ENCODE peak calls at places on chromosomes 2 and 18, in eight cellular contexts. S is suprapubic skin, J is HCT116, X is WERI-Rb-1, W is coronary artery, H is HL-60, D is upper lobe of right lung, T is AG04450. R is an unnamed sample.

GRCh38 chr18:62625019-62625418 is 90.3 kb upstream of the PHLPP1 start:
- DNase-seq in X (no peak), T (no peak), H (no peak), W (no peak), D (no peak), S (no peak), J (no peak), R (no peak)

GRCh38 chr18:27057459-27058302 is 127.4 kb downstream of the CHST9 start:
- DNase-seq in X (no peak), D (no peak), J (no peak), H (no peak), T (no peak), W (no peak), S (no peak), R (no peak)

GRCh38 chr2:854460-854859 is 96.2 kb upstream of the SNTG2 start:
- DNase-seq in T (no peak), X (peak; percentile 78), W (peak; percentile 50), D (no peak), H (no peak), S (no peak), J (peak; percentile 36), R (no peak)

GRCh38 chr2:8515390-8515761 is 166.5 kb upstream of the ID2 start:
- DNase-seq in X (no peak), H (no peak), J (no peak), T (no peak), D (no peak), S (no peak), W (no peak), R (peak; percentile 25)

GRCh38 chr2:186572705-186573104 is 17.2 kb upstream of the ITGAV start:
- DNase-seq in S (no peak), H (no peak), X (no peak), D (no peak), T (no peak), J (no peak), W (no peak), R (no peak)

GRCh38 chr2:20421988-20422678 is 24.7 kb upstream of the RHOB start:
- DNase-seq in X (peak; percentile 6), D (peak; percentile 96), T (peak; percentile 41), J (no peak), S (peak; percentile 96), H (no peak), W (peak; percentile 99), R (no peak)

GRCh38 chr18:62637807-62638687 is 77.3 kb upstream of the PHLPP1 start:
- DNase-seq in T (no peak), J (peak; percentile 44), X (peak; percentile 55), D (no peak), H (peak; percentile 43), S (no peak), W (no peak), R (no peak)

GRCh38 chr18:63808125-63808524 is 32.9 kb downstream of the SERPINB7 start:
- DNase-seq in W (no peak), X (no peak), S (no peak), D (no peak), T (no peak), J (no peak), H (no peak), R (no peak)

GRCh38 chr2:120239488-120240287 is 13.0 kb upstream of the RALB start:
- DNase-seq in W (no peak), H (no peak), J (no peak), D (no peak), S (no peak), X (no peak), T (no peak), R (no peak)

GRCh38 chr18:2979027-2979570 is 33.8 kb downstream of the LPIN2 start:
- DNase-seq in T (peak; percentile 37), X (no peak), D (no peak), W (no peak), H (no peak), S (no peak), J (no peak), R (no peak)

GRCh38 chr2:189592353-189592984 is 11.9 kb upstream of the SLC40A1 start:
- DNase-seq in H (no peak), W (no peak), J (no peak), S (no peak), X (no peak), T (no peak), D (no peak), R (no peak)

GRCh38 chr2:224630659-224631550 is 45.7 kb upstream of the CUL3 start:
- DNase-seq in S (no peak), X (peak; percentile 53), J (no peak), D (no peak), H (no peak), T (no peak), W (no peak), R (no peak)

GRCh38 chr18:79405019-79405780 is 9.5 kb downstream of the NFATC1 start:
- DNase-seq in S (peak; percentile 67), W (no peak), D (peak; percentile 48), H (no peak), T (no peak), J (no peak), X (no peak), R (peak; percentile 53)

GRCh38 chr2:162056796-162057399 is 17.1 kb downstream of the DPP4 start:
- DNase-seq in W (no peak), H (no peak), D (no peak), X (no peak), S (no peak), T (no peak), J (no peak), R (no peak)

GRCh38 chr2:181140414-181140813 is 160.0 kb downstream of the UBE2E3 start:
- DNase-seq in S (peak; percentile 56), T (no peak), X (no peak), J (no peak), D (no peak), W (no peak), H (no peak), R (no peak)

GRCh38 chr18:59454909-59455727 is 96.1 kb upstream of the LMAN1 start:
- DNase-seq in J (no peak), H (no peak), S (no peak), W (no peak), T (no peak), D (no peak), X (peak; percentile 85), R (no peak)

GRCh38 chr18:8943900-8944870 is 158.3 kb upstream of the NDUFV2 start:
- DNase-seq in H (no peak), X (no peak), W (no peak), S (no peak), T (peak; percentile 63), D (no peak), J (no peak), R (no peak)

GRCh38 chr2:150088538-150088937 is 398.9 kb downstream of the RND3 start:
- DNase-seq in T (no peak), J (no peak), H (no peak), D (no peak), X (no peak), W (no peak), S (no peak), R (no peak)

GRCh38 chr2:150090031-150090430 is 397.4 kb downstream of the RND3 start:
- DNase-seq in S (no peak), D (no peak), W (no peak), T (no peak), H (no peak), J (no peak), X (no peak), R (no peak)

GRCh38 chr2:150095361-150095760 is 392.1 kb downstream of the RND3 start:
- DNase-seq in D (no peak), J (no peak), H (no peak), T (no peak), X (no peak), S (no peak), W (no peak), R (no peak)

GRCh38 chr2:150097402-150097801 is 390.1 kb downstream of the RND3 start:
- DNase-seq in T (no peak), W (no peak), D (no peak), J (no peak), X (no peak), S (no peak), H (no peak), R (no peak)

DNA sequence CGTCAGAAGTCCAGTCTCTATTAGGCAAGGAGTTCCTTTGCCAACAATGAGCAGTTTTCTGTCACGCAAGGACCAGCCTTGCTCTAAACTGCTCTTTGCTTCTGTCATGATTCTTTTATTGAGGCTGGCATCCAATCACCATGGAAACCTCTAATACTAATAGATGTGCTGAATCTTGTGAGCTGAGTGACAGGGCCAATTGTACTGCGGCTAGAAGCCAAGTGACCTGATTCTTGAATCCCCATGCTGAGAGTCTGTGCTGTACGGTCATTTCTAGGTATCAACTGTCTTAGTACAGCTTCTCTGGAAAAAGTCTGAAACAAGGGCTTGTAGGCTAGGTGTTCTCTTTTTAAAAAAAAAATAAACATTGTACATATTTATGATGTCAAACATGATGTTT is 395.6 kb downstream of the RND3 start:
- DNase-seq in H (no peak), T (no peak), W (no peak), J (no peak), D (no peak), S (no peak), X (no peak), R (no peak)
- TF ChIP-seq CTCF in H (no peak), T (no peak), W (no peak), J (no peak), D (no peak), S (no peak), X (no peak), R (no peak)

GRCh38 chr2:42457011-42457410 is 36.8 kb downstream of the KCNG3 start:
- DNase-seq in W (no peak), H (no peak), X (no peak), J (no peak), D (no peak), T (no peak), S (no peak), R (no peak)
- TF ChIP-seq CTCF in W (no peak), H (no peak), X (peak; percentile 42), J (peak; percentile 45), D (no peak), T (peak; percentile 13), S (no peak), R (peak; percentile 22)

DNA sequence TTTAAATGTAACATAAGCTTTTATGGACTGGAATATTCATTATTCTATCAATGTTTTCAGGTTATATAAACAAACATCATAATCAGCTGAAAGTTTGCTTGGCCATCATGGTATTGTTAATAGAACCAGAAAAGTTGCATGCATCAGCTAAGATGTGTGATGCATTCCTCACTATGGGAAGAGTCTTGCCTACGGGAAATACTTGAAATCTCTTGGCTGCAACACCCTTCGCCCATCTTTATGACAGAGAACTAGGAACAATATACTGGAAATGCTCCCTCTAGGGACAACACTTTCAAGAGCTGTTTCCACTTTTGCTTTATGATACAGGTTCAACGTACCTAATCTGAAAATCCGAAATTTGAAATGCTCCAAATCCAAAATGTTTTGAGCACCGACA is 1390.8 kb downstream of the DPP10 start:
- DNase-seq in T (no peak), W (no peak), D (no peak), X (no peak), J (no peak), S (no peak), H (no peak), R (no peak)
- TF ChIP-seq CTCF in T (no peak), W (no peak), D (no peak), X (no peak), J (no peak), S (no peak), H (no peak), R (no peak)

DNA sequence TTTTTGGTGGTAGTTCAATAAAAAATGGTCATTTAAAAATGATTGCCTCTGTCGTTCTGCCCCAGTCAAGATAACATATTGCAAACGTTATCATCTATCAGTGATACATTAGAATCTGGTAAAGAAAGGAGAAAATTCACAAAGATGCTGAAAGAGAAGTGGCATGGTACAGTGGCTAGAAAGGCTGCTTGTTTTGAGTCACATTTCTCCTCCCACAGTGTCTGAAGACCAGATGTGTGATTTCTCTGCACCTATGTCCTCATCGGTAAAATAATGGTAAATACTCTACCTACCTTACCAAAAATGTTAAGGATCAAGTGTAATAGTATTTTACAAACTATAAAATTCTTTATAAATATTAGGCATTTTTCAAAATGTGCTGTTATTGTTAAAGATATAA is 76.1 kb upstream of the NOSTRIN start:
- DNase-seq in J (no peak), W (no peak), D (no peak), S (no peak), H (no peak), X (no peak), T (no peak), R (no peak)
- TF ChIP-seq CTCF in J (no peak), W (no peak), D (no peak), S (no peak), H (no peak), X (no peak), T (no peak), R (no peak)